ENCODE peak calls at places on chromosomes 1 and 21, in ten cellular contexts. Z, N, G, D, U, V, I, B, M and H are unnamed samples.

GRCh38 chr1:69038379-69038778 is 529.3 kb upstream of the LRRC7 start:
- DNase-seq in M (no peak), Z (no peak), B (no peak), N (no peak), I (no peak), V (no peak), D (no peak), U (no peak), G (no peak), H (no peak)

GRCh38 chr1:7043729-7044470 is 258.6 kb downstream of the CAMTA1 start:
- DNase-seq in M (no peak), U (no peak), G (no peak), V (no peak), N (peak; percentile 56), B (no peak), I (no peak), D (no peak), Z (no peak), H (no peak)

GRCh38 chr1:21520899-21521716 is 11.9 kb downstream of the ALPL start:
- DNase-seq in V (no peak), Z (no peak), N (no peak), B (no peak), G (peak; percentile 23), D (no peak), I (no peak), U (no peak), M (no peak), H (no peak)

GRCh38 chr1:8116892-8117262 is 90.8 kb upstream of the ERRFI1 start:
- DNase-seq in I (no peak), D (no peak), U (peak; percentile 85), Z (no peak), B (no peak), N (no peak), V (peak; percentile 35), G (no peak), M (no peak), H (no peak)

GRCh38 chr1:61081637-61082335 is 575 bp upstream of the NFIA start:
- DNase-seq in Z (no peak), N (peak; percentile 70), V (peak; percentile 73), D (peak; percentile 39), I (no peak), U (no peak), B (no peak), G (no peak), M (peak; percentile 63), H (no peak)

GRCh38 chr1:184255560-184255959 is 131.3 kb upstream of the C1orf21 start:
- DNase-seq in Z (no peak), U (no peak), N (peak; percentile 23), M (no peak), I (no peak), B (no peak), V (no peak), G (no peak), D (no peak), H (no peak)

GRCh38 chr1:1198423-1199140 is 7.8 kb downstream of the TNFRSF18 start:
- DNase-seq in N (peak; percentile 4), I (no peak), D (no peak), M (no peak), V (no peak), U (no peak), B (no peak), G (no peak), Z (no peak), H (no peak)

GRCh38 chr1:227887697-227888403 is 59.9 kb downstream of the WNT9A start:
- DNase-seq in U (no peak), G (no peak), B (peak; percentile 10), N (peak; percentile 79), M (peak; percentile 50), V (no peak), D (no peak), I (no peak), Z (no peak), H (peak; percentile 1)

GRCh38 chr1:169271094-169271493 is 96.5 kb downstream of the NME7 start:
- DNase-seq in B (no peak), V (no peak), Z (no peak), G (no peak), N (peak; percentile 28), I (no peak), U (no peak), D (no peak), M (no peak), H (no peak)

GRCh38 chr1:243740255-243740999 is 109.6 kb downstream of the AKT3 start:
- DNase-seq in U (peak; percentile 21), Z (no peak), D (no peak), N (peak; percentile 86), M (no peak), B (no peak), V (no peak), I (no peak), G (no peak), H (no peak)

GRCh38 chr21:45421071-45421845 is 16.3 kb downstream of the COL18A1 start:
- DNase-seq in I (no peak), M (peak; percentile 77), U (no peak), N (no peak), G (no peak), Z (no peak), D (no peak), V (no peak), B (no peak), H (no peak)